ENCODE peak calls at places on chromosome 6, in nine cellular contexts. G is ACHN; K is GM03348; A is HFFc6; H is stimulated activated CD4-positive, alpha-beta T cell treated with anti-CD3 and anti-CD28 coated beads, TNF-alpha, amount 100 ng/mL, for 4 hours; R is effector CD4-positive, alpha-beta T cell; C is NCI-H82; E is adrenal gland; M is HTR-8/SVneo. V is an unnamed sample.

GRCh38 chr6:19037607-19038006 is 650.5 kb downstream of the RNF144B start:
- DNase-seq in G (no peak), R (no peak), H (no peak), A (no peak), K (no peak), C (no peak), M (no peak), E (no peak), V (no peak)

GRCh38 chr6:6688283-6688682 is 99.8 kb downstream of the LY86 start:
- DNase-seq in G (no peak), K (no peak), E (no peak), C (no peak), H (no peak), M (no peak), R (no peak), A (no peak), V (no peak)

GRCh38 chr6:40378071-40378724 is 209.0 kb downstream of the LRFN2 start:
- DNase-seq in M (no peak), E (no peak), A (no peak), R (no peak), G (no peak), C (no peak), K (no peak), H (no peak), V (no peak)

GRCh38 chr6:156977527-156978291 is 200.5 kb downstream of the ARID1B start:
- DNase-seq in C (peak; percentile 64), G (peak; percentile 55), R (no peak), A (no peak), M (no peak), H (no peak), E (no peak), K (no peak), V (no peak)

GRCh38 chr6:1865585-1865984 is 255.9 kb downstream of the FOXC1 start:
- DNase-seq in A (no peak), C (peak; percentile 10), H (no peak), E (no peak), M (no peak), R (no peak), G (no peak), K (no peak), V (no peak)

GRCh38 chr6:37987008-37987407 is 167.5 kb downstream of the ZFAND3 start:
- DNase-seq in G (peak; percentile 13), K (peak; percentile 68), M (peak; percentile 11), H (peak; percentile 5), A (peak; percentile 36), R (no peak), C (no peak), E (no peak), V (no peak)

GRCh38 chr6:26420607-26421235 is 18.6 kb downstream of the BTN3A1 start:
- DNase-seq in G (peak; percentile 60), K (peak; percentile 19), C (peak; percentile 53), A (peak; percentile 55), E (peak; percentile 61), M (peak; percentile 32), H (no peak), R (peak; percentile 9), V (no peak)

GRCh38 chr6:125863023-125863422 is 72.3 kb downstream of the NCOA7 start:
- DNase-seq in R (no peak), C (no peak), K (no peak), H (no peak), M (no peak), A (no peak), E (no peak), G (no peak), V (no peak)

GRCh38 chr6:36460916-36461315 is 18.1 kb downstream of the KCTD20 start:
- DNase-seq in C (no peak), M (no peak), A (no peak), G (no peak), H (no peak), R (no peak), K (no peak), E (no peak), V (no peak)

GRCh38 chr6:104540743-104541142 is 319.0 kb downstream of the HACE1 start:
- DNase-seq in E (no peak), M (no peak), G (no peak), C (no peak), R (no peak), H (no peak), K (no peak), A (peak; percentile 67), V (no peak)

GRCh38 chr6:26568601-26569432 is 27.9 kb upstream of the ABT1 start:
- DNase-seq in G (peak; percentile 91), E (peak; percentile 99), R (peak; percentile 98), A (peak; percentile 75), C (peak; percentile 95), M (peak; percentile 86), H (peak; percentile 99), K (peak; percentile 82), V (peak; percentile 94)

GRCh38 chr6:87808005-87808757 is 106.1 kb upstream of the AKIRIN2 start:
- DNase-seq in G (no peak), H (no peak), K (peak; percentile 65), R (no peak), A (peak; percentile 84), C (no peak), E (no peak), M (no peak), V (no peak)

GRCh38 chr6:24064106-24064505 is 61.9 kb upstream of the NRSN1 start:
- DNase-seq in C (peak; percentile 66), K (no peak), R (no peak), M (no peak), E (no peak), H (no peak), A (no peak), G (peak; percentile 51), V (no peak)

GRCh38 chr6:140281236-140281635 is 906.8 kb upstream of the CITED2 start:
- DNase-seq in E (no peak), M (no peak), A (no peak), G (no peak), K (no peak), R (no peak), C (no peak), H (no peak), V (no peak)

V was measured in stimulated activated CD8-positive, alpha-beta memory T cell treated with anti-CD3 and anti-CD28 coated beads, Interleukin-4, amount 100 ng/mL, for 24 hours.